ENCODE peak calls at places on chromosomes 11 and 22, in four cellular contexts. S is left ventricle myocardium inferior, J is astrocyte of the spinal cord, O is brain microvascular endothelial cell. G is an unnamed sample.

GRCh38 chr22:17578129-17578754 is 14.9 kb downstream of the SLC25A18 start:
- DNase-seq in S (peak; percentile 59), J (peak; percentile 42), O (no peak), G (no peak)

GRCh38 chr11:115317428-115318185 is 186.6 kb downstream of the CADM1 start:
- DNase-seq in S (no peak), J (no peak), O (no peak), G (no peak)

GRCh38 chr11:92948116-92948515 is 21.3 kb upstream of the MTNR1B start:
- DNase-seq in S (no peak), J (no peak), O (no peak), G (no peak)

GRCh38 chr11:31437742-31438435 is 68.2 kb downstream of the DNAJC24 start:
- DNase-seq in S (no peak), J (peak; percentile 62), O (peak; percentile 47), G (peak; percentile 16)

GRCh38 chr11:12164061-12165014 is 53.9 kb downstream of the MICAL2 start:
- DNase-seq in S (no peak), J (peak; percentile 97), O (peak; percentile 77), G (peak; percentile 71)

GRCh38 chr11:2892215-2893020 is 6.8 kb upstream of the CDKN1C start:
- DNase-seq in S (peak; percentile 54), J (peak; percentile 59), O (no peak), G (no peak)

GRCh38 chr22:36544107-36544620 is 15.2 kb upstream of the EIF3D start:
- DNase-seq in S (no peak), J (no peak), O (peak; percentile 64), G (peak; percentile 62)

GRCh38 chr11:65559951-65560537 is 1.9 kb upstream of the LTBP3 start:
- DNase-seq in S (no peak), J (peak; percentile 69), O (peak; percentile 46), G (no peak)

GRCh38 chr22:22820626-22821025 is 67.0 kb upstream of the IGLL5 start:
- DNase-seq in S (no peak), J (no peak), O (no peak), G (no peak)

GRCh38 chr22:49415219-49415951 is 412.3 kb downstream of the BRD1 start:
- DNase-seq in S (no peak), J (no peak), O (no peak), G (no peak)

GRCh38 chr11:7551571-7551970 is 37.8 kb downstream of the PPFIBP2 start:
- DNase-seq in S (no peak), J (no peak), O (no peak), G (no peak)

GRCh38 chr11:33857924-33858323 is 34.0 kb downstream of the LMO2 start:
- DNase-seq in S (peak; percentile 74), J (peak; percentile 64), O (peak; percentile 57), G (peak; percentile 28)

GRCh38 chr22:23233746-23234408 is 53.6 kb downstream of the BCR start:
- DNase-seq in S (peak; percentile 60), J (peak; percentile 77), O (peak; percentile 41), G (no peak)

GRCh38 chr11:119323532-119324033 is 6.7 kb upstream of the MCAM start:
- DNase-seq in S (peak; percentile 73), J (peak; percentile 71), O (peak; percentile 74), G (peak; percentile 50)

GRCh38 chr22:19568337-19569311 is 44.4 kb upstream of the CLDN5 start:
- DNase-seq in S (no peak), J (peak; percentile 62), O (peak; percentile 82), G (peak; percentile 65)